ENCODE peak calls at places on chromosomes 16 and 17, in five cellular contexts. One of them, this sample, is unnamed.

GRCh38 chr17:41739661-41740352 is 5.4 kb upstream of the HAP1 start:
- DNase-seq in OCI-LY7: no peak
- DNase-seq in CD8-positive, alpha-beta T cell: no peak
- DNase-seq in CD8-positive, alpha-beta memory T cell: no peak
- DNase-seq in IMR-90: peak
- DNase-seq in this sample: no peak

GRCh38 chr16:86836503-86837125 is 258.3 kb downstream of the FOXL1 start:
- DNase-seq in OCI-LY7: no peak
- DNase-seq in CD8-positive, alpha-beta T cell: no peak
- DNase-seq in CD8-positive, alpha-beta memory T cell: no peak
- DNase-seq in IMR-90: peak
- DNase-seq in this sample: no peak

GRCh38 chr17:57609125-57609877 is 135.8 kb downstream of the CCDC182 start:
- DNase-seq in OCI-LY7: no peak
- DNase-seq in CD8-positive, alpha-beta T cell: no peak
- DNase-seq in CD8-positive, alpha-beta memory T cell: no peak
- DNase-seq in IMR-90: no peak
- DNase-seq in this sample: no peak

GRCh38 chr17:74603032-74603635 is 11.1 kb upstream of the CD300LD start:
- DNase-seq in OCI-LY7: no peak
- DNase-seq in CD8-positive, alpha-beta T cell: no peak
- DNase-seq in CD8-positive, alpha-beta memory T cell: no peak
- DNase-seq in IMR-90: no peak
- DNase-seq in this sample: no peak

GRCh38 chr17:46157443-46158107 is 35.7 kb downstream of the KANSL1 start:
- DNase-seq in OCI-LY7: no peak
- DNase-seq in CD8-positive, alpha-beta T cell: no peak
- DNase-seq in CD8-positive, alpha-beta memory T cell: no peak
- DNase-seq in IMR-90: peak
- DNase-seq in this sample: no peak

GRCh38 chr16:17194190-17194780 is 276.5 kb downstream of the XYLT1 start:
- DNase-seq in OCI-LY7: peak
- DNase-seq in CD8-positive, alpha-beta T cell: peak
- DNase-seq in CD8-positive, alpha-beta memory T cell: peak
- DNase-seq in IMR-90: peak
- DNase-seq in this sample: peak

GRCh38 chr17:38921756-38922411 is 3.5 kb upstream of the LASP1NB start:
- DNase-seq in OCI-LY7: no peak
- DNase-seq in CD8-positive, alpha-beta T cell: no peak
- DNase-seq in CD8-positive, alpha-beta memory T cell: no peak
- DNase-seq in IMR-90: no peak
- DNase-seq in this sample: no peak

GRCh38 chr17:78883090-78883532 is 19.9 kb downstream of the CEP295NL start:
- DNase-seq in OCI-LY7: no peak
- DNase-seq in CD8-positive, alpha-beta T cell: no peak
- DNase-seq in CD8-positive, alpha-beta memory T cell: no peak
- DNase-seq in IMR-90: peak
- DNase-seq in this sample: no peak

GRCh38 chr16:16021988-16022682 is 72.7 kb downstream of the ABCC1 start:
- DNase-seq in OCI-LY7: peak
- DNase-seq in CD8-positive, alpha-beta T cell: no peak
- DNase-seq in CD8-positive, alpha-beta memory T cell: no peak
- DNase-seq in IMR-90: peak
- DNase-seq in this sample: no peak

GRCh38 chr17:700504-701094 is 14.0 kb downstream of the VPS53 start:
- DNase-seq in OCI-LY7: peak
- DNase-seq in CD8-positive, alpha-beta T cell: no peak
- DNase-seq in CD8-positive, alpha-beta memory T cell: peak
- DNase-seq in IMR-90: peak
- DNase-seq in this sample: no peak